ENCODE peak calls at places on chromosomes 7 and 10, in six cellular contexts. H, Q, U, A, P and V are unnamed samples.

GRCh38 chr10:131211965-131212619 is 99.4 kb downstream of the TCERG1L start:
- DNase-seq in H (peak), Q (no peak), U (no peak), A (no peak), P (no peak), V (no peak)

GRCh38 chr10:113666682-113667252 is 2.9 kb upstream of the NRAP start:
- DNase-seq in H (no peak), Q (no peak), U (peak), A (no peak), P (peak), V (peak)

GRCh38 chr7:102433319-102434038 is at the start of gene ORAI2:
- DNase-seq in H (peak), Q (peak), U (peak), A (no peak), P (peak), V (peak)

GRCh38 chr10:30865141-30865926 is 166.3 kb downstream of the ZNF438 start:
- DNase-seq in H (no peak), Q (no peak), U (peak), A (no peak), P (peak), V (peak)

GRCh38 chr10:124971276-124971675 is 29.4 kb downstream of the ZRANB1 start:
- DNase-seq in H (no peak), Q (no peak), U (no peak), A (no peak), P (no peak), V (no peak)

GRCh38 chr7:75993689-75994387 is 557 bp downstream of the TMEM120A start:
- DNase-seq in H (peak), Q (peak), U (peak), A (no peak), P (peak), V (peak)

GRCh38 chr10:649798-650690 is 39.4 kb downstream of the DIP2C start:
- DNase-seq in H (peak), Q (no peak), U (peak), A (no peak), P (no peak), V (peak)

GRCh38 chr10:133379801-133380666 is 972 bp downstream of the PAOX start:
- DNase-seq in H (no peak), Q (no peak), U (no peak), A (no peak), P (no peak), V (no peak)

DNA sequence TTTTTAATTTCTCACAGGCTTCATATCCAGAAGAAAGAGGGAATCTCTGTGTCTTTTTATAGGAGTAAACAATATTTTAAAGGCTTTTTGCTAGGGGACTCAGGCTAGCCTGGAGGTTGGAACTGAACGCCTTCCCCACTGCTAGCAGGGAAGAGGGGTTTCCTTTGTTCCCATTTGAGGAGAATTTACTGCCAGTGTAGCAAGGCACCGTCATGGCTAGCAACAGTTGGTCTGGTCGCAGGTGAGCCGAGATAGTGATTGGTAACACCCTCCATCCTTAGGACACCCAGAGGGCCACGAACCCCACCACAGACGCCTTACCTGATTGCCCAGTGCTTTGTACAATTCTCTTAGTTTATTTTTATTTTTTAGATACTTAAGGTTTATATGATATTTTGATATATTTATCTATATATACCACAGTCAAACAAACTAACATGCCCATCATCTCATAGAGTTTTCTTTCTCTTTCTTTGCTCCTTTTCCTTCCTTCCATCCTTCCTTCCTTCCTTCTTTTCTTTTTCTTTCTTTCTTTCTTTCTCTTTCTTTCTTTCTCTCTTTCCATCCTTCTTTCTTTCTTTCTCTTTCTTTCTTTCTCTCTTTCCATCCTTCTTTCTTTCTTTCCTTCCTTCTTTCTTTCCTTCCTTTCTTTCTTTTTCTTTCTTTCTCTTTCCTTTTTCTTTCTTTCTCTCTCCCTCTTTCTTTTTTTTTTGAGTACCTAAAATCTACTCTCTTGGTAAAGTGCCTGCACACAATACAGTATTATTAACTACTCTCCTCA is 219.0 kb upstream of the AKR1E2 start:
- DNase-seq in H (no peak), Q (no peak), U (no peak), A (no peak), P (no peak), V (no peak)
- H2AFZ ChIP-seq in H (no peak), Q (no peak), U (peak), A (peak), P (no peak), V (no peak)

DNA sequence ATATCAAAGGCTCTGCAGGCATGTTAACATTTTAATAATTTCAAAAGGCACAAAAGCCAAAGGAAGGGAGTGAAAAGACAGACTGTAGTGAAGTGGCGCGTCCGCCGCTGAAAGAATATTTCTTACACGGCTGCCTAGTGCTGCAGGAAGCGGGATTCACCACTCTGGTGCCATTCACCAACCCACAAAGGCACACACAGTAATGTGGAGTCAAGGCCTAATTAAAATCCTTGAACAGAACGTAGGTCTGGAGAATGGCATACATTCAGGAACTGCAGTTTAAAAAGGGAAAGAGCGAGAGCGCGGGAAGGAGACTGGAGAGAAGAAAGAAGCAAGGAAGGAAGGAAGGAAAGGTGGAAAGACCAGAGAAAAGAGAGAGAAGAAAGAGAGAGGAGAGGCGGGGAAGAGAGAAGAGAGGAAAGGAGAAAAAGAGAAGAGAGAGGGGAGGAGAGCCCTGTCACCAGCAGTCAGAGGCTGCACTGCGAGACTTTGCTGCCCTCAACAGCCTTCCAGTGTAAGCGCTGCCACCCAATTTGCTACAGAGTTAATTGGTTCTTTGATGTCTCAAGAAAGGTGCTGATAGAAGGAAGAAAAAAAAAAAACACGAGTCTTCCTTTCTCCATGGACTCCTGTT is 554.0 kb downstream of the MDFIC start:
- DNase-seq in H (peak), Q (peak), U (no peak), A (no peak), P (no peak), V (peak)
- H2BK120ac ChIP-seq in H (no peak), Q (no peak), U (no peak), A (no peak), P (no peak), V (no peak)

DNA sequence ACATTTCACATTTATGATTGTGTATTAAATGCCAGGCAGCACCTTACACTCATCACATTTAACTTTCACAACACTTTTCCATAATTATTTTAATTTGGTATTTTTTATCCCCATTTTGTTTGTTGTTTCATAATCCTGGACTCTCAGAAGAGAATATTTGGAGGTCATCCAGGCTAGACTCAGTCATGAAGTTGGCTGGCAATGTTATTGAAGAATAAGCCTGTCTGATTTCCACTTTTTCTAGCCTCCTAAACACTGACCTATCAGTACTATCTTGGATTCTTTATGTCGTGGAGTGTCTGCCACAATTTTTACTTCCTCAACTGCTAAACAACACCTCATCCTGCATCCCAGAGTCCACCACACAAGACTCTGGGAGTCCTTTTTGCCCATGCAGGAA is 372.3 kb upstream of the NRP1 start:
- DNase-seq in H (no peak), Q (no peak), U (peak), A (no peak), P (no peak), V (no peak)
- H2AFZ ChIP-seq in H (no peak), Q (no peak), U (no peak), A (no peak), P (no peak), V (no peak)

GRCh38 chr10:68562666-68563522 is 2.8 kb downstream of the TET1 start:
- DNase-seq in H (peak), Q (no peak), U (peak), A (no peak), P (peak), V (peak)

GRCh38 chr10:68560201-68560915 is at the start of gene TET1:
- DNase-seq in H (peak), Q (peak), U (peak), A (peak), P (peak), V (peak)

GRCh38 chr10:68561804-68562649 is 1.9 kb downstream of the TET1 start:
- DNase-seq in H (peak), Q (peak), U (no peak), A (no peak), P (peak), V (peak)

GRCh38 chr10:68559872-68560200 is 301 bp upstream of the TET1 start:
- DNase-seq in H (no peak), Q (no peak), U (no peak), A (no peak), P (peak), V (no peak)

DNA sequence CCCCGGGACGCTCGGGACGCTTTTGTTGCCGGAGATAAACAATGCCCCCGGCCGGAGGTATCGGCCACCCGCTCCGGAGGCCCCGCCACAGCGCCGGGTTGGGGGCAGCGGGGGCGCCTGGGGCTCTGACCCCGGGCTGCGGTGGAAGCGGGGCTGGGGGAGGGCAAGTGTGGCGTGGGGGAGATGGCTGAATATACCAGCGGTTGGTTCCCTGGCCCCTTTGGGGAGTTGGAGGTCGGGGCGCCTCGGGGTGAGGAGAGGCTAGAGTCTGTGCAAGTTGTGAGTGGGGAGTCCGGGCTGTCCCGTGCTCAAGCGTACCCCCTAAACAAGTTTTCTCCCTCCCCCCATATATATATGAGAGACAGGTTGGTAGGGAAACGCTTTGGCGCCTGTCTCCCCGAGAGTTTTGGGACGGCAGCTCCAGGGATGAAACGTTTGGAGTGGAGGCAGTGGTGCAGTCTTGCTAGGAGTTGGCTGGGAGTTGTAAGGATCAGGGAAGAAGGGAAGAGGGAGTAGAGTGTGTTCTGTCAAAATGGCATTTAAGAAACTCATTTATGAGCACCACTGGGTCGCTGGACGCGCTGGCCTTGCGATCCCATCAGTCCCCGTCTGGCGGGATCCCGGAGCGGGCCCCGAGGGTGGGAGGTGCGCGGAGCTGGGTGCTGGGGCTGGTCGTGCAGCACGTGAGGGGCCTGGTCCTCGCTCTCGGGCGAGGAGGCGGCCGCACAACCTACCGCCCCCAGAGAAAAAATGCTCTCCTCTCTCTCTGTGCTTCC is 967 bp downstream of the TET1 start:
- DNase-seq in H (peak), Q (peak), U (peak), A (no peak), P (peak), V (peak)
- H2BK120ac ChIP-seq in H (no peak), Q (peak), U (peak), A (no peak), P (no peak), V (peak)

GRCh38 chr7:19119372-19119771 is 1.9 kb upstream of the TWIST1 start:
- DNase-seq in H (no peak), Q (no peak), U (no peak), A (no peak), P (no peak), V (no peak)

GRCh38 chr7:19118896-19119301 is 1.5 kb upstream of the TWIST1 start:
- DNase-seq in H (peak), Q (no peak), U (no peak), A (no peak), P (no peak), V (peak)

GRCh38 chr7:19116121-19117080 is 1.0 kb downstream of the TWIST1 start:
- DNase-seq in H (peak), Q (peak), U (peak), A (no peak), P (no peak), V (peak)

GRCh38 chr7:19117081-19117869 is at the start of gene TWIST1:
- DNase-seq in H (peak), Q (peak), U (peak), A (peak), P (peak), V (peak)

GRCh38 chr7:19117870-19118608 is 603 bp upstream of the TWIST1 start:
- DNase-seq in H (peak), Q (no peak), U (peak), A (no peak), P (no peak), V (peak)
- H2AFZ ChIP-seq in H (no peak), Q (peak), U (peak), A (no peak), P (no peak), V (no peak)

GRCh38 chr7:151518105-151518780 is 1.5 kb downstream of the RHEB start:
- DNase-seq in H (no peak), Q (no peak), U (peak), A (no peak), P (peak), V (peak)

GRCh38 chr7:151520419-151521229 is 929 bp upstream of the RHEB start:
- DNase-seq in H (peak), Q (no peak), U (no peak), A (no peak), P (no peak), V (no peak)

GRCh38 chr7:151517601-151518104 is 2.0 kb downstream of the RHEB start:
- DNase-seq in H (no peak), Q (no peak), U (no peak), A (no peak), P (no peak), V (no peak)

GRCh38 chr7:151518781-151519044 is 982 bp downstream of the RHEB start:
- DNase-seq in H (no peak), Q (no peak), U (no peak), A (no peak), P (peak), V (peak)

DNA sequence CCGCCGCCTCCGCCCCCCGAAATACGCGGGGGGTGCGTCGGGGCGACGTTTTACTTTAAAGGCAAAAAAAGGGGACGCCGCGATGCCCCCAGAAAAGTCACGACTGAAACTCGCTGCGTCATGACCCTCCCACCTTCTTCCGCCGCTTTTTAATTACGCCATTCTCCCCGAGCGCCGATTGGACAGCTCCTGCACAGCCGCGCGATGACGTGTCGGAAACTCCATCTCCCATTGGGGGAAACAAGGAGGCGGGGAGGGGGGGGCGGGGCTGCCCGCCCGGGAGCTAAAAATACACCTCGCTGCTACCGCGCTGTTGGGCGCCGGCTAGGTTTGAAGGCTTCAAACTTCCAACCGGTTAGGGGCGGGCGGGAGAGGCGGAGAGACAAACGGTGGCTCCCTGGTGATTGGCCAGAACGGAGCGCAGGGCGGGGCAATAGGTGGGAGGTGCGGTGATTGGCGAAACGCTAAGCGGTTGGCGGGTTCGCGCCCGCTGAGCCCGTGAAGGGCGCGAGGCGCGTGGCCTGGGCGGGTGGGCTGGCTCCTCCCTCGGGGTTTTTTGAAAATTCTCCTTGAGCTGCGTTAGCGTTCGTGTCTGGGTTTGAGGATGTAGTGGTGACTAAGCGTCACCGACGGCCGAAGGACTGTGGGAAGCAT is at the start of gene RHEB:
- DNase-seq in H (peak), Q (peak), U (peak), A (peak), P (peak), V (peak)
- H2BK120ac ChIP-seq in H (peak), Q (peak), U (peak), A (peak), P (peak), V (peak)

DNA sequence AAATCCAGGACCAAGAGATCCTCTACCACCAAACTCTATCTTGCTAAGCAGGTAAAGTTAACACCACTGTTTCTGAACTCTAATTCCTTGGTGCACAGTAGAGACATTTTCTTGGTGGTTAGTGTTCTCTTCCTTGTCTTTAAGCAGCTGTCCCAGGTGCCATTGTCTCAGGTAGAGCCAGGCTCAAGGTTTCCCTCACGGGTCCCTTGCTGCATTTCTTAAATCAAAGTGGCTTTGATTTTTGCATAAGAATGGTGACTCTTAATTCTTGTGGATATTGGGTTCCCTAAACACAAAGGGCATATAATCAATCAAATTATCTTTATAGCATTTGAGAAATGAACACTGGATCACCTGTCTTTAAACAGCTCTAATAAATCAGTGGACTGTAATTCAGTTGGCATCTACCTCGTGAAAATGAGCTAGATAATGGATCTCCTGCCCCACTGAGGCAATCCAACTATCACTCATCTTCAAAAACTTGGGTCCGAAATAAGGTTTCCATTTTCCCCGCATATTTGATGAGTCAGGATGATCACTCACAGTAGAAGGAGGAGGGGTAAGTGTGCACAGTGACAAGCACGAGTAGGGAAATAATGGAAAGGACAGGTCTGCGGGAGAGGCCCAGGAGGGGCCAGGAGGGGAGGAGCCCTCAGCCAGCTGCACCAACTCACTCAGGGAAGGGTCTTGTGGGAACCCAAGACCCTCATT is 2.4 kb downstream of the ABCC2 start:
- DNase-seq in H (no peak), Q (no peak), U (peak), A (no peak), P (no peak), V (no peak)
- H2AFZ ChIP-seq in H (no peak), Q (peak), U (peak), A (no peak), P (no peak), V (no peak)

DNA sequence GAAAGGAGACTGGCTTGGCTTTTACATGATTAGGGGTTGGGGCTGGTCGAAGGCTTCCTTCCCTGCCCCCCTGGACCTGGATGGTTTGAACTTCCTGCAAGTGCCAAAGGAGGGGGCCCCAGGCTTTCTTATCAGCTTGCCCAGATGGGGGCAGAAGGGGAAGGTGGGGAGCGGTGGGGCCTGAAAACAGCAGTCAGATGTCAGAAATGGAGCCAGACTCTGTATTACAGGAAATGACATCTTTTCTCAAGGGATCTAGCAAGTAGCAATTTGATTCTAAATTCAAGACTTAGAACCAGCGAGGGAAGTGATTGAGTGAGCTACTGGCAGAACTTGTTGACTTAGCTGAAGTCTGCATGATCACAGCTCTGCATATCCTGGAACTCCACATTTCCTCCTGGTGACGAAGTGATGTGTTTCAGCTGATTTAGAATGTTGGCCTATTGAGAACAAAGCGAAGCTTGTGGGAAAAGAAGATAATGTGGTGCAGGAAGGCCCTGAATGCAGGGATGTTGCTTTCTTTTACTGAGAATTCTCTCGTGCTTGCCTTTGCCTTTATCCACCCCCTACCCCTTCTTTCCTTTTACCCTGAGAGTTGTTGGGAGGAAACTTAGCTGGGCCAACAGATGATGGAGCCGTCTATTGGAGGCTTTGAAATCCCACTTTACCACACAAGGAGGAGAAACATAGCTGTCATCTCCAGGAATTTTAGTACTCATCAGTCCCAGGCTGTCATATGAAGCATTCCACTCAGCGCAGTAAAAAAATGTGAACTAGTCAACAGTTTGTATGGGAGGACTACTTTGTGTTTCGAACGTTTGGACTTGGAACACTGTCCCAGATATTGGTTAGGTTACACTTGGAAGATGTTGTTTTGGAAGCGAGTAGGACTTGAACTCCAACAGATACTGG is 43.2 kb downstream of the CCNY start:
- DNase-seq in H (no peak), Q (no peak), U (peak), A (no peak), P (peak), V (peak)
- H2BK120ac ChIP-seq in H (no peak), Q (no peak), U (no peak), A (no peak), P (no peak), V (peak)